ENCODE peak calls at places on chromosomes 3 and 15, in seven cellular contexts. S, M, A, J, T, Y and K are unnamed samples.

GRCh38 chr3:25412269-25412668 is 15.8 kb upstream of the RARB start:
- DNase-seq in A (no peak), T (no peak), Y (no peak), M (no peak), J (no peak), S (no peak), K (no peak)

GRCh38 chr3:127529346-127530188 is 61.0 kb downstream of the TPRA1 start:
- DNase-seq in T (no peak), S (no peak), J (no peak), Y (no peak), M (no peak), A (no peak), K (no peak)

GRCh38 chr3:29925150-29925549 is 644.3 kb downstream of the RBMS3 start:
- DNase-seq in T (no peak), J (no peak), S (no peak), Y (no peak), A (no peak), M (no peak), K (no peak)

GRCh38 chr3:116018651-116019050 is 395.3 kb downstream of the GAP43 start:
- DNase-seq in T (no peak), M (no peak), J (no peak), A (no peak), Y (no peak), S (no peak), K (no peak)

GRCh38 chr3:47534021-47534454 is 20.5 kb upstream of the ELP6 start:
- DNase-seq in S (no peak), A (no peak), J (no peak), M (no peak), T (no peak), Y (no peak), K (no peak)

GRCh38 chr3:12796171-12797123 is at the start of gene CAND2:
- DNase-seq in J (peak; percentile 75), T (peak; percentile 58), A (peak; percentile 69), Y (peak; percentile 75), S (peak; percentile 75), M (peak; percentile 62), K (peak; percentile 30)

GRCh38 chr3:46368569-46368968 is 2.2 kb upstream of the CCR5 start:
- DNase-seq in J (peak; percentile 44), Y (peak; percentile 70), S (peak; percentile 77), A (peak; percentile 78), M (peak; percentile 53), T (peak; percentile 87), K (peak; percentile 18)

GRCh38 chr15:40844543-40844981 is 714 bp downstream of the SPINT1 start:
- DNase-seq in T (peak; percentile 53), M (no peak), J (no peak), Y (peak; percentile 59), A (peak; percentile 73), S (peak; percentile 59), K (peak; percentile 43)

GRCh38 chr3:194424953-194425352 is 25.9 kb upstream of the GP5 start:
- DNase-seq in S (peak; percentile 8), M (no peak), T (no peak), Y (no peak), A (no peak), J (no peak), K (no peak)

GRCh38 chr15:70055601-70056051 is 42.1 kb downstream of the TLE3 start:
- DNase-seq in A (peak; percentile 23), M (no peak), J (no peak), S (no peak), Y (no peak), T (peak; percentile 9), K (no peak)

GRCh38 chr3:171195686-171196085 is 169.2 kb upstream of the SLC2A2 start:
- DNase-seq in Y (no peak), T (no peak), M (no peak), S (no peak), A (no peak), J (no peak), K (no peak)

GRCh38 chr3:15794842-15795562 is 2.8 kb downstream of the ANKRD28 start:
- DNase-seq in Y (no peak), T (no peak), M (no peak), A (no peak), S (no peak), J (no peak), K (no peak)

GRCh38 chr3:15796771-15797599 is 794 bp downstream of the ANKRD28 start:
- DNase-seq in A (no peak), Y (peak; percentile 60), J (no peak), M (peak; percentile 28), S (peak; percentile 57), T (no peak), K (no peak)

GRCh38 chr3:15795563-15796308 is 2.0 kb downstream of the ANKRD28 start:
- DNase-seq in S (no peak), J (no peak), T (no peak), Y (no peak), M (no peak), A (no peak), K (no peak)

GRCh38 chr3:15797600-15798303 is at the start of gene ANKRD28:
- DNase-seq in J (no peak), Y (peak; percentile 61), M (peak; percentile 51), T (no peak), A (no peak), S (peak; percentile 55), K (no peak)

GRCh38 chr3:15796331-15796730 is 1.4 kb downstream of the ANKRD28 start:
- DNase-seq in J (no peak), S (no peak), A (no peak), Y (no peak), T (no peak), M (no peak), K (no peak)
- H3K27ac ChIP-seq in J (peak overlapping the region; percentile 65), S (peak overlapping the region; percentile 73), A (peak overlapping the region; percentile 83), Y (peak overlapping the region; percentile 85), T (peak overlapping the region; percentile 77), M (peak overlapping the region; percentile 95), K (peak overlapping the region; percentile 2)

DNA sequence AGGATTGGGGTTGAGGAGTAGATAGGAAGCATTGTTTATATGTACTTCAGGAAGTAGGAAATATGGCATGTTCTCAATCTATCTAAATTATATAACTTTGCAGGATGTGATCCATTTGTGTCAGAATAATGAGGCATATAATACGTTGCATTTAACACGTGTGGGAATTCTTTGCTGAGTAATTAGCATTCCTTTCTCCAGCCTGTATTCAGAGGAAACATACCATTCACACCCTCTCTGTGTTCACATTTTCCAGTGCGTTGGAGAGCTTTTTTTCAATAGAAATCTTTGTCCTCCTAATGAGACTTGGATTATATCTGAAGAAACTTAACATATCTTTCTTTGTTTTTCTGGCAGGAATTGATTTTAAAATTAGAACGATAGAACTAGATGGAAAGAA is 33.0 kb upstream of the APH1B start:
- DNase-seq in M (no peak), S (no peak), Y (no peak), T (no peak), J (no peak), A (no peak), K (no peak)
- H3K27ac ChIP-seq in M (no peak overlapping the region), S (no peak overlapping the region), Y (peak overlapping the region; percentile 26), T (no peak overlapping the region), J (peak overlapping the region; percentile 44), A (peak overlapping the region; percentile 50), K (peak overlapping the region; percentile 27)

DNA sequence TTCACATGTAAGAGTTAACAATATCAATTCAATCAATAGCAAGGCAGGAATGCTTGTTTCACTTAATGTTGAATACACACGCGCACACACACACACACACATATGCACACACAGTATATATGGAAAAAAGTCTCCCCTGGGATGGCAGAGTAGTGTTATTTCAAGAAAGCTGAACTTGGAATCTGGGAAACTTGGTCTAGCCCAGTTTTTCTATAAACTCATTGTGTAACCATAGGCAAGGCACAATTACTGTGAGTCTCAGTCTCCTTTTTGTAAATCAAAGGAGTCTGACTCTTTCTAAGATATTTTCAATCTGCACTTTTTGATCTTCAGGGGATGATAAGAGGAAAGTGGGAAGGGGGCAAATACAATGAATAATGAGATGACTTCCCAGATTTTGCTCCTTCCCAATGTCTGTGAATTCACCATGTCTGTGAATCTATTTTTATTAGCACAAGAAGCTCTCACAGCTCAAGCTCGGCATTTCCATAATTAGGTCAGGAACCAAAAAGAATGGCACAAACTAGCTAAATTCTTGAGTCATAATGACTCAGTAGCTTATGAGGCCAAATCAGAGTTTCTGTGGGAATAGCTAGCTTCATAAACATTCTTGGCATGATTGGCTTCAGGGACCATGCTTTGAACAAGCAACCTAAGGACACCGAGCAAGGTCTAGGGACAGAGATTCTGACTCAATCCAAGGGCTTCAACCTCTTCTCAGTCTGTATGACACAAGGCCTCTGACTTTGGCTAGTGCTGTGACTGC is 227.4 kb upstream of the DCBLD2 start:
- DNase-seq in Y (no peak), S (no peak), J (no peak), T (no peak), A (no peak), M (no peak), K (no peak)
- H3K27ac ChIP-seq in Y (no peak overlapping the region), S (no peak overlapping the region), J (no peak overlapping the region), T (no peak overlapping the region), A (no peak overlapping the region), M (no peak overlapping the region), K (no peak overlapping the region)

DNA sequence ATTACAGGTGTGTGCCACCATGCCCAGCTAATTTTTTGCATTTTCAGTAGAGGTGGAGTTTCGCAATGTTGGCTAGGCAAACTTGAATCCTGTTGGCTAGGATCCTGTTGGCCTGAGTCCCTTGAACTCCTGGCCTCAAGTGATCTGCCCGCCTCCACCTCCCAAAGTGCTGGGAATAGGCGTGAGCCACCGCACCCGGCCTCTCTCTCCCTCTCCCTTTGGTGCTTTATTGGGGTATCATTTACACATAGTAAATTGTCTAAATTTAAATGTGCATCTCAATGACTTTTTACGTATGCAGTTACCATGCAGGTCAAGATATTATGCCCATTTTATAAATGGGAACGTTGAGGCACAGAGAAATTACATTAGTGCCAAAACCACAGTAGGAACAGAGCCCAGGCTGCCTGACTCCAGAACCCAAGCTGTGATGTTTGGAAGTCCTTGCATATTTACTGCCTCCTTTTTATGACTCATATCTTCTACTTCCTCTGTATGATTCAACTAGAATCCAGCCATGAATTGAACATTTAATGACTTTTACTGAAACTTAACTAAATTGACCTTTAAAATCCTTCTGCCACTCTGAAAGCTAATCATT is 34.0 kb upstream of the RPP14 start:
- DNase-seq in A (no peak), J (no peak), T (no peak), Y (no peak), M (no peak), S (no peak), K (no peak)
- H3K27ac ChIP-seq in A (no peak overlapping the region), J (no peak overlapping the region), T (no peak overlapping the region), Y (no peak overlapping the region), M (no peak overlapping the region), S (no peak overlapping the region), K (no peak overlapping the region)

DNA sequence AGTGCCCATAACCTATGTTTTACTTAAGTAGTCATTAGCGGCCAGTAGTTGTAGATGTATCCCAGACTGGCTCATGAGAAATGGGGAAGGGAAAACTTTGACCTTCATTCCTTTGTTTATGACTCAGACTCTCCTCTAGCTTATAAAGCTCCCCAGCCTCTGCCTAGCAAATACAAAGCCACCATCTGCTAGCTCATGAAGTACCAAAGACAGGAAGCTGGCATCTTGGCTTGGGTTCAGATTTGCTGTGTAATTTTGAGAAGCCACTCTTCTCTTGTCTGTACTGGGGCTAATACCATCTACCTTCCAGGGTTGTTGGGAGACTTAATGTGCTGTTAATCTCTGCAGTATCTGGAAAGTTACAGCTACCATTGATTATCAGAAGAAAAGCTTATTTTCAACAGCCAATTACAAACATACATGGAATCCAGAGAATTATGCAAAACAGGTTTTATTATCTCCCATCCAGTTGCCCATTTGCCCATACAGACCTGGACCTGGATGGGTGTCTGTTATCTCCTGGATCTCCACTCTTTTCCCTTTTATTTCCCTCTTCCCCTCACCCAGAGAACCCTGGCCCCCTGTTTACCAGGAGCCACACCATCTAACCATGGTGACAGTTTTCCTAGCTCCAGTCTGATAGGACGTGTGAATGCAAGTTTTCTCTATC is 153.8 kb downstream of the SEMA6D start:
- DNase-seq in J (no peak), A (no peak), M (no peak), Y (no peak), T (no peak), S (no peak), K (no peak)
- H3K27ac ChIP-seq in J (no peak overlapping the region), A (no peak overlapping the region), M (no peak overlapping the region), Y (no peak overlapping the region), T (no peak overlapping the region), S (no peak overlapping the region), K (no peak overlapping the region)